ENCODE peak calls at places on chromosomes 1 and 21, in four cellular contexts. G is GM23338, D is fibroblast of villous mesenchyme, P is stomach. A is an unnamed sample.

GRCh38 chr1:213523781-213524398 is 463.9 kb upstream of the PROX1 start:
- DNase-seq in G (no peak), D (no peak), P (no peak), A (no peak)

GRCh38 chr21:36193200-36193599 is 36.6 kb downstream of the DOP1B start:
- DNase-seq in G (no peak), D (no peak), P (no peak), A (no peak)

GRCh38 chr1:77797991-77798390 is 18.5 kb downstream of the MIGA1 start:
- DNase-seq in D (no peak), P (no peak), G (no peak), A (no peak)

GRCh38 chr1:35350872-35351271 is 82.4 kb downstream of the ZMYM4 start:
- DNase-seq in D (no peak), G (no peak), P (peak), A (no peak)

GRCh38 chr1:110956586-110956985 is 7.1 kb downstream of the LRIF1 start:
- DNase-seq in D (no peak), P (no peak), G (no peak), A (no peak)

GRCh38 chr1:155591770-155592169 is 18.2 kb upstream of the MSTO1 start:
- DNase-seq in D (peak), P (no peak), G (peak), A (peak)

GRCh38 chr1:114094303-114094663 is 59.4 kb downstream of the SYT6 start:
- DNase-seq in G (no peak), D (peak), P (no peak), A (no peak)

GRCh38 chr1:110310300-110310699 is 28.9 kb upstream of the RBM15 start:
- DNase-seq in G (no peak), P (no peak), D (no peak), A (no peak)

DNA sequence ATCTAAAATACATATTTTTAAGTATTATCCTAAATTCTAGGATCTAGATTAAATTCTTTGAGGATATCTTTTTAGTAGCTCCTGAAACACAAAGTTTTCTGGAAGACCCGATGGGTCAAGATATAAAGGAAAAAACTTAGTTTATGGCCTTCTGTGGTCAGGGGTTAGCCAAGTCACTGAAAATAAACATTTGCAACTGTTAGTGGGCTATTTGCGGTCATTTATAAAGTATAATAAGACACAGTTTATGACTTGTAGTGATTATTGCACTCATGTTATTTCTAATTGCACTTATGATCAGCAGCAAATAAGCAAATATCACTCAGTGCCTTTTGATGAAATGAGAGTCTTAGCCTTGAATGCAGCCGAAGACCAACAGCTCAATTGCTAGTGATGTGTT is 183.3 kb downstream of the NFIA start:
- DNase-seq in G (no peak), D (peak), P (no peak), A (no peak)
- TF ChIP-seq CTCF in G (no peak), D (no peak), P (no peak), A (no peak)

GRCh38 chr1:154407866-154408777 is 3.0 kb downstream of the IL6R start:
- DNase-seq in P (no peak), D (peak), G (no peak), A (peak)

GRCh38 chr1:154406572-154406879 is 1.4 kb downstream of the IL6R start:
- DNase-seq in G (no peak), P (no peak), D (no peak), A (no peak)

GRCh38 chr1:154405762-154406571 is 824 bp downstream of the IL6R start:
- DNase-seq in G (peak), D (peak), P (peak), A (peak)

GRCh38 chr1:154404984-154405761 is at the start of gene IL6R:
- DNase-seq in P (peak), D (peak), G (peak), A (peak)

DNA sequence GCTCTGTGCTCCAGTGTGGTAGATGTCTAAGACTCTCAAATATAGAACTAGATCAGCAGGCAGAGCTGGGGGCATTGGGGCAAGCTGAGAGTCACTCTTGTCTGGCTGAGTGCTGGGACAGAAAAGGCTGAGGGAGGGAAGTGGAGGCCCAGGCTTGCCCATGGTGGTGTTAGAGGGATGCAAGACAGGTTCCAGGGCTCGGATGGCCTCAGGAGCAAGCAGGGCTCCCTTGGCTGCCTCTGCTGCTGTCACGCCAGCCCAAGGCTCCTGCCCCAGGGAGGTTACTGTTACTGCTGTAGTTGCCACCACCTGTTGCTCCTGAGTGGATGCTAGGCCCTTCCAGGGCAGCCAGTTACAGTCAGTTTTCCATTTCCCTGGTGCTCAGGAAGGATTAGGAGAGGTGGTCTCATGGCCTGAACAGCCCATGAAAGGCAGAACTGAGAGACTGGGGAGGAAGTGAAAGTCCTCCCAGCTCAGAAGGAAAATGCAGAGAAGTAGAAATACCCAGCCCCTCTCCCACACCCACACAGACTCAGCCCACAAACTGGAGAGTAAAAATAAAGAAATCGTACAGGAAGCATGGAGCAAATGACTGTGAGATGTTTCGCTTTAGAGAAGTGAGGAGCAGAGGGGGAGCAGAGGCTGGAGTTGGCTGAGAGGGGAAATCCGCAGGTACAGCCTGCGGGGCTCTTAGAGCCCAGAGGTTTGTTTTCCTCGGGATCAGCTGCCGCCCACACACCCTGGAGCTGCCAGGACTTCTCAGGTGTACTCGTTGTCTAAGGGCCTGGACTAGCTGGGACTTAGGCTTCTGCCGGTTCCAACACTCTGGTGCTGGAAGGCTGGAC is 2.1 kb downstream of the IL6R start:
- DNase-seq in P (peak), D (no peak), G (no peak), A (no peak)
- H3K4me3 ChIP-seq in P (peak), D (peak), G (no peak), A (peak)

GRCh38 chr1:147665521-147665920 is 4.8 kb downstream of the ACP6 start:
- DNase-seq in D (no peak), P (no peak), G (peak), A (no peak)
- TF ChIP-seq CTCF in D (no peak), P (no peak), G (peak), A (no peak)

DNA sequence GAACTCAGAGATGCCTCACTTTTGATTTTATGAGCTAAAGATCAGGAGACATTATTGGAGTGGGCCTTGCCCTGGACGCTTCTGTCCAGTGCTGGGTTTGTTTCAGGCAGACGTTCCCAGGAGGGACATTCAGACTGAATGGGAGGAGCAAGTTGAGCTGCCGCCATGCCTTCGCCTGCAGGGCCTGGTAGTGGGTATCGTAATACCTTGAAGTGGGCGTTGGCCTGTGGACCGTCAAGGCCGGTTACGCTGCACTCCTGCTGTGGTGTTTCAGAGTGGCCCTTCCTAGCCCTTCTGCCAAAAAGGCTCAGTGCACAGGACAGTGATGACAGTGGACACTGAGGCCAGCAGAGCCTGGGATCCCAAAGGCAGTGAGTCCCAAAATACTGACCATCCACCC is 1.6 kb downstream of the FAM3B start:
- DNase-seq in P (no peak), G (no peak), D (no peak), A (no peak)
- H3K4me3 ChIP-seq in P (no peak), G (no peak), D (no peak), A (no peak)

GRCh38 chr1:29341936-29342335 is 105.6 kb downstream of the PTPRU start:
- DNase-seq in G (peak), P (no peak), D (no peak), A (no peak)
- TF ChIP-seq CTCF in G (peak), P (no peak), D (peak), A (peak)

A was measured in LNCaP clone FGC.